ENCODE peak calls at places on chromosomes 3 and 15, in six cellular contexts. W is H7; S is neuronal stem cell; H is fibroblast of lung; X is activated T-cell treated with anti-CD3 and anti-CD28 coated beads, Interleukin-2, amount 50 U/mL, for 72 hours; P is GM23248. N is an unnamed sample.
A peak's percentile ranks its signal among the peaks of the same experiment; 100 is the strongest.

GRCh38 chr3:64223809-64224570 is 1.3 kb downstream of the PRICKLE2 start:
- DNase-seq in X (no peak), W (no peak), H (peak; percentile 36), S (no peak), P (peak; percentile 71), N (peak; percentile 59)

GRCh38 chr3:32421185-32421584 is 29.5 kb downstream of the CMTM7 start:
- DNase-seq in P (no peak), H (no peak), W (no peak), X (no peak), S (no peak), N (no peak)

GRCh38 chr3:66396161-66396760 is 104.6 kb downstream of the LRIG1 start:
- DNase-seq in W (no peak), S (no peak), X (no peak), P (peak; percentile 45), H (no peak), N (no peak)

GRCh38 chr3:64496786-64497560 is 190.8 kb downstream of the ADAMTS9 start:
- DNase-seq in W (no peak), X (no peak), S (no peak), P (no peak), H (no peak), N (no peak)

GRCh38 chr3:120470870-120471269 is 20.1 kb upstream of the FSTL1 start:
- DNase-seq in X (no peak), P (peak; percentile 62), W (no peak), S (no peak), H (peak; percentile 45), N (no peak)

GRCh38 chr3:45224824-45225464 is 1.1 kb downstream of the TMEM158 start:
- DNase-seq in H (peak; percentile 69), P (peak; percentile 88), W (peak; percentile 94), X (peak; percentile 58), S (peak; percentile 79), N (peak; percentile 76)

GRCh38 chr15:52796228-52796521 is 6.0 kb upstream of the ONECUT1 start:
- DNase-seq in X (no peak), S (no peak), H (no peak), W (peak; percentile 32), P (no peak), N (no peak)

GRCh38 chr3:127803619-127804018 is 18.7 kb downstream of the MGLL start:
- DNase-seq in W (no peak), P (peak; percentile 95), X (no peak), H (peak; percentile 93), S (no peak), N (peak; percentile 91)

GRCh38 chr3:78794431-78794830 is 973.4 kb downstream of the ROBO1 start:
- DNase-seq in S (no peak), P (no peak), X (no peak), W (no peak), H (no peak), N (no peak)

GRCh38 chr15:69729167-69729748 is 276.6 kb downstream of the RPLP1 start:
- DNase-seq in P (peak; percentile 46), H (no peak), X (peak; percentile 72), S (no peak), W (peak; percentile 70), N (no peak)

GRCh38 chr15:45183001-45183400 is 4.8 kb downstream of the SHF start:
- DNase-seq in W (peak; percentile 63), X (no peak), P (no peak), H (no peak), S (no peak), N (no peak)

GRCh38 chr3:69422751-69423150 is 36.9 kb upstream of the FRMD4B start:
- DNase-seq in P (peak; percentile 77), S (no peak), H (peak; percentile 68), W (no peak), X (no peak), N (no peak)

GRCh38 chr3:20480771-20481170 is 294.8 kb upstream of the SGO1 start:
- DNase-seq in H (peak; percentile 52), W (peak; percentile 3), P (no peak), X (no peak), S (no peak), N (no peak)

GRCh38 chr15:36960179-36960946 is 140.0 kb downstream of the MEIS2 start:
- DNase-seq in H (no peak), X (no peak), S (no peak), P (no peak), W (no peak), N (no peak)

GRCh38 chr15:70324001-70324974 is 226.6 kb upstream of the TLE3 start:
- DNase-seq in X (no peak), S (no peak), P (peak; percentile 81), H (peak; percentile 43), W (no peak), N (peak; percentile 81)

GRCh38 chr15:69125236-69125635 is 35.2 kb upstream of the GLCE start:
- DNase-seq in X (no peak), W (no peak), H (no peak), P (no peak), S (no peak), N (no peak)

GRCh38 chr3:187044206-187044605 is 95.1 kb downstream of the RPL39L start:
- DNase-seq in X (no peak), P (no peak), H (peak; percentile 23), S (no peak), W (no peak), N (no peak)

GRCh38 chr3:24500806-24501205 is 6.2 kb upstream of the THRB start:
- DNase-seq in P (peak; percentile 31), W (no peak), S (no peak), X (no peak), H (no peak), N (no peak)

GRCh38 chr3:47010050-47010712 is 30.7 kb downstream of the NBEAL2 start:
- DNase-seq in H (no peak), S (no peak), W (no peak), P (no peak), X (no peak), N (no peak)

GRCh38 chr3:152865675-152866074 is 30.7 kb downstream of the P2RY1 start:
- DNase-seq in H (no peak), P (peak; percentile 0), X (no peak), W (no peak), S (no peak), N (no peak)

GRCh38 chr3:139797724-139798343 is 120.1 kb upstream of the NMNAT3 start:
- DNase-seq in H (peak; percentile 47), S (peak; percentile 61), X (peak; percentile 4), W (peak; percentile 40), P (peak; percentile 29), N (no peak)

GRCh38 chr15:59492389-59493377 is 54.7 kb downstream of the FAM81A start:
- DNase-seq in P (peak; percentile 84), W (peak; percentile 63), H (peak; percentile 54), S (peak; percentile 72), X (peak; percentile 40), N (peak; percentile 49)

GRCh38 chr3:98057631-98058030 is 22.5 kb upstream of the GABRR3 start:
- DNase-seq in S (no peak), X (no peak), W (no peak), P (no peak), H (no peak), N (no peak)

GRCh38 chr3:23474580-23475357 is 271.6 kb downstream of the UBE2E2 start:
- DNase-seq in W (no peak), H (no peak), X (no peak), S (no peak), P (peak; percentile 1), N (no peak)

GRCh38 chr3:188236241-188236640 is 82.3 kb downstream of the LPP start:
- DNase-seq in X (no peak), P (no peak), H (no peak), W (no peak), S (no peak), N (no peak)

GRCh38 chr3:105806361-105806760 is 62.5 kb downstream of the CBLB start:
- DNase-seq in H (peak; percentile 75), S (no peak), W (no peak), P (peak; percentile 72), X (no peak), N (peak; percentile 68)

GRCh38 chr15:50938525-50938924 is 30.0 kb downstream of the AP4E1 start:
- DNase-seq in S (no peak), P (no peak), X (no peak), H (no peak), W (no peak), N (no peak)

N was measured in HFFc6.